ENCODE peak calls at places on chromosomes 11 and 22, in four cellular contexts. V is fibroblast of mammary gland, K is COR-L47, P is NCI-H345. Z is an unnamed sample.

GRCh38 chr11:117185739-117186430 is 7.3 kb downstream of the SIDT2 start:
- DNase-seq in V (no peak), K (no peak), P (no peak), Z (no peak)

GRCh38 chr22:42347281-42347824 is 76.9 kb upstream of the TCF20 start:
- DNase-seq in V (no peak), K (no peak), P (no peak), Z (peak)

GRCh38 chr22:37742374-37743092 is 45.7 kb downstream of the TRIOBP start:
- DNase-seq in V (peak), K (no peak), P (no peak), Z (no peak)

GRCh38 chr11:88171982-88172381 is 3.3 kb downstream of the RAB38 start:
- DNase-seq in V (no peak), K (no peak), P (no peak), Z (no peak)

GRCh38 chr11:2376751-2377451 is at the start of gene CD81:
- DNase-seq in V (peak), K (peak), P (peak), Z (peak)

GRCh38 chr11:57504511-57504910 is 11.0 kb downstream of the SLC43A1 start:
- DNase-seq in V (no peak), K (no peak), P (no peak), Z (no peak)

GRCh38 chr22:46467006-46467405 is 70.4 kb downstream of the CELSR1 start:
- DNase-seq in V (peak), K (no peak), P (no peak), Z (no peak)

GRCh38 chr11:56716379-56716854 is 17.5 kb downstream of the OR9G1 start:
- DNase-seq in V (no peak), K (no peak), P (no peak), Z (no peak)

GRCh38 chr11:45245237-45246045 is 40.7 kb downstream of the SYT13 start:
- DNase-seq in V (no peak), K (no peak), P (no peak), Z (no peak)

GRCh38 chr11:24295360-24295759 is 201.5 kb upstream of the LUZP2 start:
- DNase-seq in V (no peak), K (no peak), P (no peak), Z (no peak)

GRCh38 chr11:113859665-113860064 is 15.7 kb downstream of the USP28 start:
- DNase-seq in V (no peak), K (no peak), P (no peak), Z (no peak)

GRCh38 chr22:19446603-19447387 is 716 bp downstream of the C22orf39 start:
- DNase-seq in V (peak), K (no peak), P (no peak), Z (no peak)

GRCh38 chr22:46057206-46057605 is 80.2 kb upstream of the WNT7B start:
- DNase-seq in V (peak), K (no peak), P (no peak), Z (no peak)

GRCh38 chr11:110874651-110875050 is 162.4 kb upstream of the ARHGAP20 start:
- DNase-seq in V (no peak), K (no peak), P (no peak), Z (no peak)

GRCh38 chr22:25002241-25002985 is 49.9 kb downstream of the KIAA1671 start:
- DNase-seq in V (no peak), K (no peak), P (no peak), Z (no peak)

GRCh38 chr11:132114185-132114584 is 743.8 kb downstream of the NTM start:
- DNase-seq in V (peak), K (peak), P (peak), Z (no peak)

GRCh38 chr22:35126993-35127392 is 61.0 kb downstream of the ISX start:
- DNase-seq in V (no peak), K (no peak), P (no peak), Z (no peak)

GRCh38 chr22:48644108-48644507 is 1183.6 kb downstream of the BRD1 start:
- DNase-seq in V (no peak), K (no peak), P (no peak), Z (no peak)

GRCh38 chr22:49754674-49755590 is 72.7 kb downstream of the BRD1 start:
- DNase-seq in V (no peak), K (no peak), P (no peak), Z (no peak)

GRCh38 chr22:35589071-35589735 is 27.9 kb downstream of the MB start:
- DNase-seq in V (peak), K (no peak), P (no peak), Z (peak)

GRCh38 chr11:35031869-35032268 is 107.1 kb upstream of the CD44 start:
- DNase-seq in V (peak), K (no peak), P (no peak), Z (no peak)

GRCh38 chr11:65785329-65786007 is 1.4 kb upstream of the OVOL1 start:
- DNase-seq in V (no peak), K (no peak), P (no peak), Z (no peak)

GRCh38 chr22:45292675-45293402 is 8.1 kb downstream of the UPK3A start:
- DNase-seq in V (peak), K (no peak), P (no peak), Z (no peak)

GRCh38 chr11:64626637-64627036 is 35.6 kb downstream of the SLC22A12 start:
- DNase-seq in V (no peak), K (no peak), P (no peak), Z (no peak)

GRCh38 chr11:1913271-1914060 is 6.0 kb upstream of the TNNT3 start:
- DNase-seq in V (no peak), K (no peak), P (no peak), Z (no peak)

GRCh38 chr22:42862045-42862734 is 5.1 kb upstream of the ARFGAP3 start:
- DNase-seq in V (peak), K (no peak), P (no peak), Z (no peak)

GRCh38 chr11:19922689-19923035 is 210.0 kb downstream of the NAV2 start:
- DNase-seq in V (peak), K (no peak), P (no peak), Z (no peak)

GRCh38 chr11:102155676-102156075 is 45.4 kb downstream of the YAP1 start:
- DNase-seq in V (no peak), K (no peak), P (no peak), Z (no peak)

GRCh38 chr11:117282956-117283355 is 8.2 kb upstream of the BACE1-AS start:
- DNase-seq in V (no peak), K (no peak), P (no peak), Z (no peak)

GRCh38 chr11:57566564-57567209 is 785 bp downstream of the UBE2L6 start:
- DNase-seq in V (peak), K (no peak), P (no peak), Z (no peak)